ENCODE peak calls at places on chromosomes 11 and 22, in five cellular contexts. Q is CD4-positive, alpha-beta memory T cell; V is heart left ventricle; T is HCT116; K is IMR-90. E is an unnamed sample.

GRCh38 chr22:19691721-19692341 is 22.5 kb upstream of the SEPTIN5 start:
- DNase-seq in T (peak; percentile 40), V (no peak), Q (no peak), K (peak; percentile 61), E (no peak)

GRCh38 chr11:1204381-1205101 is 18.3 kb upstream of the MUC5B start:
- DNase-seq in V (no peak), Q (no peak), T (no peak), K (no peak), E (no peak)

GRCh38 chr11:104164028-104164520 is at the start of gene PDGFD:
- DNase-seq in T (no peak), V (peak; percentile 72), Q (peak; percentile 8), K (peak; percentile 70), E (peak; percentile 79)

GRCh38 chr11:104256525-104256924 is 92.6 kb upstream of the PDGFD start:
- DNase-seq in T (no peak), Q (no peak), V (no peak), K (peak; percentile 13), E (no peak)

GRCh38 chr11:112822478-112823274 is 138.5 kb upstream of the NCAM1 start:
- DNase-seq in Q (no peak), K (no peak), T (no peak), V (no peak), E (no peak)

GRCh38 chr11:100635194-100635593 is 51.9 kb upstream of the ARHGAP42 start:
- DNase-seq in Q (no peak), T (no peak), K (no peak), V (no peak), E (no peak)

GRCh38 chr11:64456509-64457320 is 97.8 kb downstream of the RPS6KA4 start:
- DNase-seq in V (no peak), T (no peak), Q (no peak), K (no peak), E (no peak)

GRCh38 chr22:42111798-42112197 is 18.8 kb downstream of the CYP2D6 start:
- DNase-seq in K (no peak), Q (no peak), T (no peak), V (no peak), E (no peak)

GRCh38 chr11:68341557-68342458 is 29.4 kb downstream of the LRP5 start:
- DNase-seq in Q (no peak), K (no peak), T (no peak), V (no peak), E (no peak)

GRCh38 chr11:20303451-20303965 is 60.0 kb upstream of the HTATIP2 start:
- DNase-seq in V (no peak), T (no peak), Q (no peak), K (no peak), E (no peak)

GRCh38 chr11:88421530-88421929 is 84.0 kb upstream of the CTSC start:
- DNase-seq in Q (no peak), T (no peak), K (peak; percentile 48), V (peak; percentile 45), E (peak; percentile 22)

GRCh38 chr22:27115816-27116256 is 458.4 kb downstream of the MIAT start:
- DNase-seq in V (no peak), T (peak; percentile 92), K (peak; percentile 87), Q (no peak), E (peak; percentile 53)

GRCh38 chr11:34840736-34841386 is 75.3 kb downstream of the APIP start:
- DNase-seq in Q (peak; percentile 15), V (no peak), K (peak; percentile 13), T (peak; percentile 62), E (no peak)

GRCh38 chr11:100932474-100933100 is 197.0 kb downstream of the PGR start:
- DNase-seq in K (peak; percentile 55), T (peak; percentile 26), Q (no peak), V (no peak), E (no peak)

GRCh38 chr11:108596701-108597100 is 3.1 kb upstream of the EXPH5 start:
- DNase-seq in V (no peak), Q (no peak), K (no peak), T (no peak), E (no peak)

GRCh38 chr11:74806267-74806666 is 57.6 kb downstream of the RNF169 start:
- DNase-seq in T (no peak), Q (no peak), V (no peak), K (no peak), E (no peak)

GRCh38 chr11:66846671-66847091 is 3.4 kb downstream of the RCE1 start:
- DNase-seq in T (no peak), K (no peak), V (no peak), Q (no peak), E (peak; percentile 28)

GRCh38 chr11:65559951-65560537 is 1.9 kb upstream of the LTBP3 start:
- DNase-seq in K (peak; percentile 53), T (peak; percentile 89), Q (no peak), V (peak; percentile 56), E (no peak)

GRCh38 chr11:96748639-96749370 is 359.0 kb downstream of the JRKL start:
- DNase-seq in T (no peak), Q (no peak), V (no peak), K (peak; percentile 46), E (no peak)

GRCh38 chr22:25169278-25170031 is 30.2 kb upstream of the CRYBB3 start:
- DNase-seq in Q (no peak), V (no peak), K (no peak), T (peak; percentile 33), E (peak; percentile 77)

GRCh38 chr11:106446961-106447360 is 369.5 kb downstream of the AASDHPPT start:
- DNase-seq in T (no peak), Q (no peak), V (no peak), K (no peak), E (no peak)

GRCh38 chr11:61579398-61580291 is 1.2 kb downstream of the SYT7 start:
- DNase-seq in Q (peak; percentile 5), T (no peak), V (no peak), K (no peak), E (no peak)

GRCh38 chr11:96179905-96180304 is 163.1 kb downstream of the MAML2 start:
- DNase-seq in K (no peak), T (no peak), V (no peak), Q (no peak), E (no peak)

GRCh38 chr11:86735462-86736302 is 63.3 kb upstream of the ME3 start:
- DNase-seq in T (no peak), K (peak; percentile 82), V (no peak), Q (no peak), E (no peak)

GRCh38 chr22:17922925-17923898 is 101.1 kb downstream of the MICAL3 start:
- DNase-seq in V (no peak), Q (no peak), T (no peak), K (peak; percentile 89), E (peak; percentile 72)

GRCh38 chr11:67056640-67057409 is at the start of gene RHOD:
- DNase-seq in K (no peak), V (peak; percentile 63), Q (peak; percentile 24), T (no peak), E (no peak)

GRCh38 chr22:37998543-37998942 is 14.2 kb upstream of the SOX10 start:
- DNase-seq in T (no peak), Q (no peak), V (no peak), K (no peak), E (no peak)

GRCh38 chr22:47645450-47645914 is 883.0 kb downstream of the TBC1D22A start:
- DNase-seq in Q (no peak), T (no peak), V (no peak), K (no peak), E (no peak)

GRCh38 chr11:44729065-44729464 is 2.3 kb downstream of the TSPAN18 start:
- DNase-seq in Q (no peak), K (no peak), T (no peak), V (no peak), E (no peak)

GRCh38 chr11:124747406-124748099 is 4.5 kb downstream of the VSIG2 start:
- DNase-seq in V (no peak), Q (no peak), T (no peak), K (no peak), E (no peak)

GRCh38 chr22:46104881-46105493 is 45.3 kb upstream of the PPARA start:
- DNase-seq in T (no peak), V (no peak), Q (no peak), K (no peak), E (no peak)

GRCh38 chr22:40819741-40820140 is 595 bp upstream of the SLC25A17 start:
- DNase-seq in Q (no peak), V (no peak), K (peak; percentile 42), T (no peak), E (no peak)

GRCh38 chr11:69662021-69662698 is 13.0 kb downstream of the LTO1 start:
- DNase-seq in V (no peak), K (no peak), Q (no peak), T (no peak), E (no peak)

GRCh38 chr11:131275580-131275979 is 94.8 kb upstream of the NTM start:
- DNase-seq in V (no peak), Q (no peak), K (no peak), T (no peak), E (no peak)

GRCh38 chr11:75966546-75967287 is 151.7 kb downstream of the UVRAG start:
- DNase-seq in K (peak; percentile 84), V (no peak), Q (no peak), T (peak; percentile 21), E (no peak)

GRCh38 chr22:37228106-37229011 is 15.7 kb downstream of the RAC2 start:
- DNase-seq in T (peak; percentile 37), K (peak; percentile 27), V (peak; percentile 42), Q (no peak), E (no peak)

GRCh38 chr11:113073290-113073953 is 112.2 kb downstream of the NCAM1 start:
- DNase-seq in T (no peak), K (no peak), Q (no peak), V (no peak), E (no peak)

GRCh38 chr22:22071455-22071854 is 88.9 kb upstream of the TOP3B start:
- DNase-seq in K (no peak), Q (no peak), T (no peak), V (no peak), E (no peak)
- H3K27me3 ChIP-seq in K (peaks cover 27% of the 10 kb centered on the region), Q (no peaks in the 10 kb centered on the region), T (peaks cover 2% of the 10 kb centered on the region), V (no peaks in the 10 kb centered on the region), E (no peaks in the 10 kb centered on the region)

DNA sequence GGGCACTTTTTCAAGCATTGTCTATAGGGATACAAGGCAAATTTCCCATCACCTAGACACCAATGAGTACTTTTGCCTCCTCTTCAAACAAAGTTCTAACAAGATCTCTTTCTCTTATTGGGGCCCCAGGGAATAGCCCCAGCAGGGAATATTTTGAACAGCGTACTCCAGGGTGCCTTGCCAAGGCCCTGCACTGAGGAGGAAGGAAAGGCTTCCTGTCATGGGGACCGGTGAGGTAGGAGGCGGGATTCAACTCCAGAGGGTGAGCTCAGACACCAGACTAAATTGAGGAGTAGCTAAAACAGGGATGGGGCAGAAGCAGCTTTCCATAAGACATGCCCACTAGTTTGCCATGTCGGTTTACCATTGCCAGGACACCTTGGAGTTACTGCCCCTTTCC is 28.0 kb upstream of the OR56B4 start:
- DNase-seq in T (no peak), Q (no peak), V (no peak), K (no peak), E (no peak)
- H3K4me3 ChIP-seq in T (no peak overlapping the region), Q (no peak overlapping the region), V (no peak overlapping the region), K (no peak overlapping the region), E (no peak overlapping the region)

GRCh38 chr11:27392278-27392677 is 29.3 kb upstream of the CCDC34 start:
- DNase-seq in T (no peak), K (no peak), V (no peak), Q (no peak), E (no peak)
- H3K4me1 ChIP-seq in T (peaks cover 39% of the 10 kb centered on the region), K (peaks cover 19% of the 10 kb centered on the region), V (no peaks in the 10 kb centered on the region), Q (no peaks in the 10 kb centered on the region), E (peaks cover 60% of the 10 kb centered on the region)

DNA sequence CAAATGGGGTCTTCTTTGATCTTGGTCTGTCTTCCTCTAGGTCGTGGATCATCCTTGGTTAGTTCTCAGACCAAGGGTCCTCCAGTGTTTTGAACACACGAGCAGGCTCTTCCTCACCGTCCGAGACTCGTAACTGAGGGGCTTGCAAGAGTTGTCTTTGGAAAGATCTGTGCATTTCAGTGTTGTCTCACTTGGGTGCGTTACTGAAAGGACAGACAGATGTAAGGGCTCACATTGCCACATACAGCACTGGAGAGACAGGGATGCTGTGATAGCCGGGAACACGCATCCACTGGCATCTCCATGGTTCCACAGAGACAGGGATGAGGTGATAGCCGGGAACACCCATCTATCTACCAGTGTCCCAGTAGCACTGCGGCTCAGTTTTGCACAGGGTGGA is 15.7 kb downstream of the GLB1L2 start:
- DNase-seq in K (no peak), V (no peak), T (no peak), Q (no peak), E (peak; percentile 2)
- H3K27me3 ChIP-seq in K (no peaks in the 10 kb centered on the region), V (peaks cover 12% of the 10 kb centered on the region), T (no peaks in the 10 kb centered on the region), Q (no peaks in the 10 kb centered on the region), E (no peaks in the 10 kb centered on the region)

E was measured in adrenal gland.